ENCODE peak calls at places on chromosome 2, in nine cellular contexts. V is GM23248, M is mammary epithelial cell, N is MM.1S, J is fibroblast of lung, X is mesendoderm, F is GM23338, K is HepG2, L is endothelial cell of umbilical vein. W is an unnamed sample. For H3K79me2 and H3K27me3, the result is how much of the 10 kb centered on the place peaks cover.

GRCh38 chr2:187115627-187116026 is 266.7 kb upstream of the ZSWIM2 start:
- DNase-seq in V (no peak), J (no peak), K (no peak), X (no peak), N (no peak), M (no peak), L (no peak), F (no peak), W (no peak)

GRCh38 chr2:111705711-111706323 is 178.2 kb downstream of the ANAPC1 start:
- DNase-seq in J (peak), L (peak), N (peak), X (peak), V (peak), K (peak), M (peak), F (peak), W (peak)

GRCh38 chr2:152635635-152636298 is 81.5 kb downstream of the PRPF40A start:
- DNase-seq in K (peak), N (peak), M (peak), V (peak), L (peak), X (peak), J (peak), F (peak), W (peak)

GRCh38 chr2:232315049-232315922 is 63.3 kb upstream of the ALPP start:
- DNase-seq in L (peak), N (peak), X (peak), J (peak), F (peak), M (peak), K (no peak), V (peak), W (no peak)

GRCh38 chr2:224638338-224638823 is 53.2 kb upstream of the CUL3 start:
- DNase-seq in K (no peak), X (no peak), J (no peak), N (no peak), L (no peak), M (no peak), F (no peak), V (peak), W (no peak)

GRCh38 chr2:74685408-74685807 is 31.4 kb downstream of the SEMA4F start:
- DNase-seq in J (no peak), X (no peak), L (no peak), M (no peak), F (no peak), N (no peak), K (no peak), V (no peak), W (no peak)

GRCh38 chr2:241771286-241772062 is 5.1 kb upstream of the GAL3ST2 start:
- DNase-seq in N (no peak), X (peak), F (no peak), J (peak), K (peak), V (peak), M (no peak), L (no peak), W (peak)

GRCh38 chr2:43222472-43223146 is 3.8 kb downstream of the ZFP36L2 start:
- DNase-seq in F (no peak), L (no peak), J (peak), X (no peak), N (peak), V (peak), K (no peak), M (peak), W (no peak)

GRCh38 chr2:80073134-80073561 is 231.4 kb downstream of the LRRTM1 start:
- DNase-seq in N (peak), M (peak), X (peak), F (peak), V (peak), J (peak), L (peak), K (peak), W (peak)

GRCh38 chr2:36672199-36672598 is 24.3 kb upstream of the VIT start:
- DNase-seq in J (peak), L (peak), K (peak), N (peak), F (peak), V (peak), X (peak), M (peak), W (peak)

GRCh38 chr2:217204358-217204757 is 344.5 kb upstream of the TNP1 start:
- DNase-seq in M (peak), N (no peak), J (peak), K (no peak), L (no peak), V (peak), F (no peak), X (no peak), W (no peak)

GRCh38 chr2:102094917-102095316 is 47.6 kb upstream of the IL1R1 start:
- DNase-seq in M (peak), V (peak), J (peak), N (no peak), X (peak), L (peak), F (no peak), K (peak), W (no peak)

GRCh38 chr2:39492095-39492590 is 55.1 kb upstream of the MAP4K3 start:
- DNase-seq in V (peak), M (peak), F (no peak), N (peak), L (peak), X (no peak), K (peak), J (peak), W (no peak)

GRCh38 chr2:237631029-237631785 is 3.8 kb downstream of the LRRFIP1 start:
- DNase-seq in K (no peak), M (no peak), J (no peak), F (no peak), X (no peak), L (no peak), N (no peak), V (peak), W (no peak)

GRCh38 chr2:237629188-237629534 is 1.8 kb downstream of the LRRFIP1 start:
- DNase-seq in M (no peak), K (no peak), L (no peak), V (peak), N (no peak), F (no peak), X (no peak), J (no peak), W (no peak)

GRCh38 chr2:237629739-237630138 is 2.4 kb downstream of the LRRFIP1 start:
- DNase-seq in K (no peak), L (no peak), V (peak), M (peak), J (no peak), F (no peak), X (no peak), N (no peak), W (no peak)

GRCh38 chr2:237631801-237632585 is 4.6 kb downstream of the LRRFIP1 start:
- DNase-seq in F (no peak), L (no peak), K (no peak), J (no peak), V (no peak), M (no peak), X (no peak), N (no peak), W (no peak)

DNA sequence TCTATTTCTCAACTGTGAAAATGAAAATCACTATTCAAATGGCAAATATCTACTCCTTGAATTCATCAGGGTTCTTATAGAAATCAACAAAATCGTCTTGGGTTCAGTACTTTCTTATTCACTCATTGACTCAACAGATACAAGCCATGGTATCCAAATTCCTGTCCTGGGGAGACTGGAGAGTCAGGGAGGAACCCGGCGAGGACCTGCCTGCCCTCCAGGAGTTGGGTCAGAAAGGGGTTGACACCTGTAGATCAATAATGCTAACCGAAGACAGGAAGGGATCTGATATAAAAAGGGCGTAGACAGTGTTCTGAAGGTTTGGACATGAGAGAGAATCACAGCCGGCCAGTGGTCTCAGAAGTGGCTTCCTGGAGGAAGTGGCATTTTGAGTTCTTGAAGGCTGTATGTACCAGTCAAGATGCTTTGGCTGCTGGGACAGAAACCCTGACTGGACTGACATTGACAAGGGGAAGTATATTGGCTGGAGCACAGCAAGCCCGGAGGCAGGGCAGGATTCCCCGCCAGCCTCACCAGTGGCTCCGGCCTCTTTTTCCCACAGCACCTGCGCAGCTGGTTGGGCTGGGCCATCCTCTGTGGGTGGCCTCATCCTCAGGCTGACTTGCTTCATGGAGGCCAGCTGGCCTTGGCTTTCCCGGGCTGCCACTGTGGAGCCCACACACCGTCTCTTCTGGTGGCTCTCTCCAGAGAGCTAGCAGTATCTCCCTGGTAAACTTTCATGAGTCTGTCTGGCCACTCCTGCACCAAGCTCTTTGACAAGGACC is 3.0 kb downstream of the LRRFIP1 start:
- DNase-seq in N (no peak), V (no peak), K (no peak), M (no peak), L (no peak), F (no peak), X (no peak), J (no peak), W (no peak)
- H3K79me2 ChIP-seq in N (under half), V (half or more), K (under half), M (under half), L (under half), F (under half), X (under half), J (under half), W (under half)

DNA sequence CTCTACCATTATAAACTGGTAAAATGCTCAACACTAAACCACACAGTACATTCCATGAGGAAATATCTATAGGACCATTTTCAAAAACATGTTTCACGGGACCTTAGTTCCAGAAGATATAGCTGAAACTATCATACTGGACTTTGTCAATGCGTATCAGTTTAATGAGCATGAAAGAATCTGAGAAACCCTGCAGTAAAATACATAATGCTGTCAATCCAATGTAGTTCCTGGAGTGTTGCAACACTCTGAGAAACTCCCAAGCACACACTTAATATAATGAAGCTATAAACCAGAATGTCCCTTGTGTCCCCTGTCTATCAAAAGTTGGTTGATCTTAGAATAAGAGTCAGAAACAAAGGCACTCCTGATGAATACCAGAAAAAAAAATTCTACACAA is 16.2 kb downstream of the IWS1 start:
- DNase-seq in X (no peak), F (no peak), K (no peak), L (no peak), M (no peak), N (no peak), J (peak), V (no peak), W (no peak)
- H3K27ac ChIP-seq in X (no peak), F (no peak), K (peak), L (no peak), M (no peak), N (no peak), J (no peak), V (peak), W (no peak)

DNA sequence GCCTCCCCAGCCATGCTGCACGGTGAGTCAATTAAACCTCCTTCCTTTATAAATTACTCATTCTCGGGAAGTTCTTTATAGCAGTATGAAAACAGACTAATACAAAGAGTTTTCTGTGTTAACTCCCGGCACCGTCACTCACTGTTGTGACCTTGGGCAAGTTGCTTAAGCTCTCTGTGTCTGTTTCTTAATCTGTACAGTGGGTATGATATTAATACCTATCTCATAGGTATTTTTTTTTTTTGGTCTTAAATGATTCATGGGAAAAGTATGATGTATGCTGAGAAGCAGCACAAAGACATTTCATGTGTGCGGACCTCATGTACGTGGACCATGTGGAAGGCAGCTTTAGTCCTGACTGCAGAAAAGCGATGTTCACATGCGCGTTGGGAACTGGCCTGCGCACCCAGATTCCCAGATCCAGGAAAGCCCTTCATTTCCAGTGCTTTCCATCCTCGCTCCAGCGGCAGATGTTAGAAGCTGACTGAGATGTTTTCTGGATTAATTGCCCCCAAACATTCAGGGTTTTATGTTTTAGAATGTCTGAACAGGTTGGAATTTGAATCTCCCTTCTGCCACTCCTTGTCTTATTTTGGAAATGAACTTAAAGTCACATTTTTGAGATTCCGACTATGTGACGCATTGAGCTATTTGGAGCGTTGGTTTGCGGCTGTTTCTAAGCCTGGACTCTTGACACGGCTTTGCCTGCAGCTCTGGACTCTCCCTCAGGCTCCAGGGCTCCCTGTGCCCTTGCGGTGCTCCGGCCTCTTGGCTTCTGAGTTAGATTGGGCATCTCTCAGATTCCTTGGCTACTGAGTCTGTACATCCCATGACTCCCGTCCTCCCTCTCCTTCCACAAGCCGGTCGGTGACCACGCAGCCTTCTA is 61.4 kb downstream of the SLC4A3 start:
- DNase-seq in J (peak), F (no peak), K (peak), M (peak), L (no peak), X (no peak), V (peak), N (no peak), W (no peak)
- H3K27me3 ChIP-seq in J (under half), F (under half), K (under half), M (under half), L (under half), X (under half), V (under half), N (under half), W (under half)

GRCh38 chr2:63840785-63841253 is 877 bp upstream of the UGP2 start:
- DNase-seq in F (peak), L (peak), X (peak), K (peak), V (peak), J (peak), M (peak), N (peak), W (peak)
- H3K79me2 ChIP-seq in F (half or more), L (under half), X (under half), K (under half), V (under half), J (under half), M (under half), N (under half), W (under half)

GRCh38 chr2:46988733-46989481 is 73.3 kb upstream of the MCFD2 start:
- DNase-seq in V (no peak), F (peak), K (peak), J (no peak), N (no peak), X (no peak), M (no peak), L (no peak), W (peak)

GRCh38 chr2:46989491-46990230 is 74.1 kb upstream of the MCFD2 start:
- DNase-seq in M (no peak), X (no peak), V (no peak), K (no peak), N (no peak), L (no peak), F (peak), J (no peak), W (no peak)

GRCh38 chr2:46990231-46990588 is 74.6 kb upstream of the MCFD2 start:
- DNase-seq in N (no peak), V (no peak), M (no peak), J (no peak), L (no peak), F (no peak), X (no peak), K (no peak), W (no peak)

GRCh38 chr2:46985512-46985911 is 69.9 kb upstream of the MCFD2 start:
- DNase-seq in L (no peak), X (no peak), F (no peak), K (no peak), M (peak), J (no peak), V (peak), N (peak), W (no peak)

GRCh38 chr2:46988230-46988629 is 72.6 kb upstream of the MCFD2 start:
- DNase-seq in N (no peak), V (no peak), J (no peak), M (no peak), F (no peak), X (no peak), L (no peak), K (no peak), W (no peak)
- H3K27ac ChIP-seq in N (no peak), V (peak), J (no peak), M (no peak), F (no peak), X (no peak), L (no peak), K (peak), W (no peak)

DNA sequence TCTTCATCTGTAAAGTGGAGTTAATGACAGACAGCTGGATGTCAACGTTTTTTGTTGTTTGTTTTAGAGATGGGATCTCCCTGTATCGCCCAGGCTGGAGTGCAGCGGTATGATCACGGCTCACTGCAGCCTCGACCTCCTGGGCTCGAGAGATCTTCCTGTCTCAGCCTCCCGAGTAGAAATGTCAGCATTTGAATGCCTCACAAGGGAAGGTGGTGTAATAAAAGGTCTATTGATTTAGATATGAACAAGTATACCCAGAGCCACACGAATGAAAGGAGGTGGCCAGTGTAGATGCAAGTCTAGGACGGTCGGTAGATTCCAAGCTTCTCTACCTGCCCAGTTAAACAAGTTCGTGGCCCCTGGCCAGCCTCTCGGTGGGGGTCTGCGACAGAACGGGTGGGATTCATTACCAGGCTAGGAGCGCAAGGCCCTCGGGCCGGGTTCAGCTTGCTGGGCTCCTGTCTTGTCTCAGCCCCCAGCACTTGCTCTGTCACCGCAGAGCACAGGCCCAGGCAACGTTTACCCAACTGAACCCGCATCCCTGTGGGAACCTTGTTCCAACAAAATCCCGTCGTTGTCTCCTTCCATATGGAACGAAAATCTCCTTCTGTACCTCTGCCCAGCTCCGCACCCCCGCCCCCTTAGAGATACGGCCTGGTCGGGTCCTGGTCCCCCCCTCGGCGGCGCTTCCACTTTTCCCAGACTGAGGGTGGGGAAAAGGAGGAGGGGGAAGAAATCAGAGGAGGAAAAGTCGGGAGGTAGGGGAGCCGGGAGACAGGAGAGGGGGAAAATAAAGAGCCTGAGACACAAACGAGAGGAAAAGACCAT is 2.0 kb upstream of the EMX1 start:
- DNase-seq in N (no peak), K (no peak), M (no peak), V (no peak), X (peak), F (peak), L (no peak), J (no peak), W (peak)
- H3K27me3 ChIP-seq in N (half or more), K (half or more), M (half or more), V (half or more), X (under half), F (half or more), L (half or more), J (half or more), W (half or more)

DNA sequence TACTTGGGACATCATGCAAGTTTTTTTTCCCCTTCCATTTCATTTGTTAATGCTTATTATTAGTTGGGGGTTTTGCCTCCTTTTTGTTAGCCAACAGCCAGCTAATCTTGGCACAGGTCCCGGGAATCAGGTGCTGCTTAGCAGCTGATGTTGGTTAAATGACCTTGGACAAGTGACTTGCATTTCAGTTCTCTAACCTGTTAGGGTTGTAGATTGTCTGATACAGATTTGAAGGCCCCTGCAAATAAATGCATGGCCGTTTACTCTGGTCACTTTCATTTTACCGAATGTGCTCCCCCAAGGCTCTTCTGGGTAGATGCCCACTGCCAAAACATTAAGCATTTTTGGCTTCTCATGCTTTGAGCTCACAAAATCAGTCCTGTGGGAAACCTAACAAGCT is 120.9 kb downstream of the SPTBN1 start:
- DNase-seq in J (no peak), V (no peak), K (peak), N (no peak), L (peak), F (no peak), X (no peak), M (peak), W (no peak)
- H3K79me2 ChIP-seq in J (half or more), V (half or more), K (half or more), N (half or more), L (half or more), F (half or more), X (half or more), M (half or more), W (half or more)

GRCh38 chr2:55048925-55049793 is 1.1 kb downstream of the RTN4 start:
- DNase-seq in M (peak), L (peak), K (peak), J (peak), F (peak), V (peak), N (peak), X (peak), W (peak)

GRCh38 chr2:55049794-55050132 is 488 bp downstream of the RTN4 start:
- DNase-seq in M (peak), N (no peak), F (no peak), X (no peak), K (no peak), L (no peak), V (peak), J (no peak), W (no peak)

GRCh38 chr2:55052087-55053061 is 2.1 kb upstream of the RTN4 start:
- DNase-seq in V (no peak), N (no peak), L (no peak), X (no peak), F (no peak), K (no peak), J (peak), M (no peak), W (no peak)

GRCh38 chr2:55050133-55050994 is at the start of gene RTN4:
- DNase-seq in J (peak), F (peak), M (peak), K (peak), V (peak), X (peak), L (peak), N (peak), W (peak)

GRCh38 chr2:55051026-55051866 is 995 bp upstream of the RTN4 start:
- DNase-seq in K (peak), M (peak), V (peak), F (peak), N (no peak), J (peak), L (peak), X (peak), W (peak)
- H3K27ac ChIP-seq in K (peak), M (peak), V (peak), F (peak), N (no peak), J (peak), L (peak), X (peak), W (no peak)